ENCODE peak calls at places on chromosomes 2 and 18, in four cellular contexts. N is HepG2, X is GM12878, P is K562. W is an unnamed sample.
A peak's percentile ranks its signal among the peaks of the same experiment; 100 is the strongest.

GRCh38 chr2:1645761-1646476 is 98.4 kb downstream of the PXDN start:
- DNase-seq in P (no peak), N (no peak), X (no peak), W (no peak)

GRCh38 chr2:30359644-30360167 is 87.3 kb upstream of the LCLAT1 start:
- DNase-seq in X (no peak), P (no peak), N (no peak), W (no peak)

GRCh38 chr2:98140210-98140609 is 53.2 kb downstream of the VWA3B start:
- DNase-seq in N (no peak), P (no peak), X (no peak), W (no peak)

GRCh38 chr18:5296706-5297320 is 1.3 kb upstream of the ZBTB14 start:
- DNase-seq in X (no peak), N (peak; percentile 43), P (peak; percentile 65), W (peak; percentile 51)

GRCh38 chr2:174491947-174492346 is 5.1 kb upstream of the GPR155 start:
- DNase-seq in X (no peak), P (no peak), N (no peak), W (no peak)

GRCh38 chr2:142946941-142947340 is 69.5 kb downstream of the KYNU start:
- DNase-seq in P (no peak), X (no peak), N (no peak), W (no peak)

GRCh38 chr2:23241106-23241505 is 143.9 kb upstream of the KLHL29 start:
- DNase-seq in P (no peak), X (no peak), N (no peak), W (no peak)

GRCh38 chr18:48640566-48641270 is 101.9 kb downstream of the CTIF start:
- DNase-seq in X (no peak), P (no peak), N (no peak), W (no peak)

GRCh38 chr2:103445356-103445755 is 683.5 kb downstream of the TMEM182 start:
- DNase-seq in N (no peak), P (peak; percentile 9), X (no peak), W (no peak)

GRCh38 chr2:226031078-226031937 is 631.8 kb downstream of the NYAP2 start:
- DNase-seq in X (no peak), P (no peak), N (peak; percentile 73), W (peak; percentile 64)

GRCh38 chr2:223315813-223316212 is 263.8 kb downstream of the KCNE4 start:
- DNase-seq in N (no peak), X (no peak), P (no peak), W (no peak)

GRCh38 chr2:240868286-240869108 is at the start of gene AGXT:
- DNase-seq in N (peak; percentile 71), P (no peak), X (no peak), W (no peak)
- TF ChIP-seq FOXK2 in N (no peak), P (no peak), X (no peak), W (no peak)

GRCh38 chr18:50374753-50375391 is at the start of gene SKA1:
- DNase-seq in N (peak; percentile 87), X (peak; percentile 77), P (peak; percentile 93), W (peak; percentile 93)

GRCh38 chr18:50373531-50373930 is 1.3 kb upstream of the SKA1 start:
- DNase-seq in X (no peak), P (no peak), N (no peak), W (no peak)

GRCh38 chr18:50374170-50374752 is 585 bp upstream of the SKA1 start:
- DNase-seq in P (no peak), X (no peak), N (no peak), W (no peak)

GRCh38 chr18:50369672-50370071 is 5.2 kb upstream of the SKA1 start:
- DNase-seq in N (no peak), X (no peak), P (no peak), W (no peak)

GRCh38 chr18:50372743-50373142 is 2.1 kb upstream of the SKA1 start:
- DNase-seq in X (no peak), P (no peak), N (no peak), W (no peak)
- TF ChIP-seq SP1 in X (no peak), P (no peak), N (no peak), W (no peak)

GRCh38 chr2:50661682-50662081 is 370.2 kb downstream of the NRXN1 start:
- DNase-seq in X (no peak), P (no peak), N (no peak), W (no peak)

DNA sequence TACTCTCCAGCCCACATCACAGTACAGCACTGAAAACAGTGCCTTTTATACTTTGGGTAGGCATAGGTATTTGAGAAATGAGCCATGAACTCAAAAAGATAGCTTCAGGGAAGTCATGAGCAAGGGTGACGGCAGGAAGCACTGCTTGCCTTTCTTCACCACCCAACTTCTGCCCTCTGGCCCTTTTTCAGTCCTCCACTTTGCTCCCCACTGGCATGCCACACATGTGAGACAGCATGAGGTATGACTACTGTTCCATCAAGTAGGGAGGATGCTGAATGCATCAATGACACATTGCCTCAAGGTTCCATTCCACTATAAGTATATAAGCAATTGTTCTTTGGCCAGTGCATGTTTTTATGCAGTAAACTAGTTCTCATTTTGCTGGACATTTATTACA is 373.0 kb downstream of the NRXN1 start:
- DNase-seq in N (no peak), X (no peak), P (no peak), W (no peak)
- TF ChIP-seq FOXK2 in N (no peak), X (no peak), P (no peak), W (no peak)

DNA sequence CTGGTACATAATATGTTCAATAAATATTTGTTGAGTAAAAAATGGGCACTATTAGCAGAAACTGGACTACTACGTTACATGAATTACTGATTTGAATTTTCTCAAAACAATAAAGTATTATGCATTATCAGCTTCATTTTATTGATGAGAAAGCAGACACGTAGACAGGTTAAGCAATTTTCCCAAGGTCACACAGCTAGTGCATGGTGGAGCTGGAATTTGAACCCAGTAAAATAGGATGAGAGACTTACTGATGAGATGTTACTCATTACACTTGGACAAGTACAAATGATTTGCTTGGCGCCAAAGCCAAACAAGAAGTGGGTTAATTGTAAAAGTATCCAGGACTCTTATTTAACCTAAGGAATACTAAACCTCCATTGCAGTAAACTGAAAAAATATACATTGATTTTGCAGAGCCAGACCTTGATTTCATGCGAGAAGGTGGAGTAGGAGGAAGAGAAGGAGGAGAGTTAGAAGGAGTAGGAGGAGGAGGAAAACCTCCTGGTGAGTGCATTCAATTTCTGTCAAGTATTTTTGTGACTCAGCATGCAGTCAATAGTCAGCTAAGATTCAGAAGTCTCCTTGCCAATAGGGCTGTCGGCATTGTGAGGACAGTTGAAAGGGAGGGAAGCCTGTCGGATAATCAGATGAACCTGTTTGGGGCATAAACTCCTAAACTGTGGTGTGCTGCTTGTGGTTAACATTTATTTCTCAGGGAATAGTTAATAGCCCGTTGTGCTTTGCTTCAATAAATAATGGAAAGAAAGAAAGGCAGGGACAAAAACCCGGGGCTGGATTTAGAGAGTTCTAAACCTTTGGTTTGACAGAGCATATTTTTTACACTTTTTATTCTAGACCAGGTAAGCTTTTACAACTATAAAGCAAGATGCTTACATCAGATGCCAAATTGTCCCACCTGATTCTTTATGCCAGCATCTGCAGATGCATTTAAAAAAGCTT is 77.1 kb upstream of the TACR1 start:
- DNase-seq in X (no peak), P (no peak), N (peak; percentile 11), W (no peak)
- TF ChIP-seq SP1 in X (no peak), P (no peak), N (no peak), W (no peak)

GRCh38 chr2:99692785-99693184 is 203.0 kb upstream of the REV1 start:
- DNase-seq in P (no peak), N (no peak), X (no peak), W (no peak)

GRCh38 chr2:99689135-99689742 is 199.4 kb upstream of the REV1 start:
- DNase-seq in N (no peak), X (no peak), P (no peak), W (no peak)

GRCh38 chr2:99688699-99689098 is 198.9 kb upstream of the REV1 start:
- DNase-seq in P (no peak), X (no peak), N (no peak), W (no peak)

GRCh38 chr2:99694331-99694730 is 204.5 kb upstream of the REV1 start:
- DNase-seq in N (no peak), P (no peak), X (no peak), W (no peak)

GRCh38 chr2:99691931-99692330 is 202.1 kb upstream of the REV1 start:
- DNase-seq in P (no peak), X (no peak), N (no peak), W (no peak)
- TF ChIP-seq FOXK2 in P (no peak), X (no peak), N (no peak), W (no peak)

DNA sequence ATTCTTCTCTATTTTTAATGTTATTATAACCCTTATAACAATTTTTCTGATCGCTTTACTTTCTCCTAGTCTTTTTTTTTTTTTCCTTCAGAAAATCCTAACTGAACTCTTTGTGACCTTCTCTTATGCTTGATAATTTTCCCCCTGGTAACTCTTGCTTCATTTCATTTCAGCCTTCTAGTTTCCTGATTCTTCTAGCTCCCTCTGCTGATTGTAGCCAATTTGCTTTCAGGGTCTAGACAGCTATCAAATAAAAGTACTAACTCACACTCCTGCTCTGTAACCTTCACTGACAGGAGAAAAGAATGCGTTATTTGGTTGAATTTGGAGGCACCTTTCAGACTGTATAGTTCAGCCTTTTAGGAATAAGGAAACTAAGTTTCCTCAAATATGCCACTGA is 99.5 kb downstream of the RBM43 start:
- DNase-seq in P (no peak), X (no peak), N (no peak), W (no peak)
- TF ChIP-seq SP1 in P (no peak), X (no peak), N (no peak), W (no peak)

W was measured in HEK293T.